ENCODE peak calls at places on chromosomes 6 and 20, in six cellular contexts. S, O, V, X, U and J are unnamed samples. For H3K4me1, the result is how much of the 10 kb centered on the place peaks cover.

GRCh38 chr6:149319413-149319812 is 1.9 kb downstream of the TAB2 start:
- DNase-seq in S (no peak), V (no peak), U (no peak), O (no peak), X (no peak), J (no peak)

GRCh38 chr20:4150095-4150492 is 134.7 kb upstream of the RNF24 start:
- DNase-seq in O (no peak), X (no peak), U (no peak), S (peak), V (peak), J (no peak)

GRCh38 chr20:10398834-10399369 is 35.1 kb downstream of the MKKS start:
- DNase-seq in O (no peak), X (no peak), V (no peak), S (no peak), U (no peak), J (no peak)

GRCh38 chr20:12575352-12576095 is 433.2 kb upstream of the SPTLC3 start:
- DNase-seq in O (no peak), U (peak), X (no peak), V (no peak), S (no peak), J (peak)

GRCh38 chr20:23451956-23452487 is 654 bp downstream of the CST11 start:
- DNase-seq in U (no peak), V (no peak), S (no peak), X (no peak), O (no peak), J (no peak)

GRCh38 chr20:50138479-50139393 is 14.8 kb downstream of the PEDS1 start:
- DNase-seq in S (no peak), V (no peak), X (no peak), O (peak), U (peak), J (no peak)

GRCh38 chr6:119922814-119923213 is 573.3 kb upstream of the MAN1A1 start:
- DNase-seq in V (no peak), S (no peak), U (no peak), O (no peak), X (no peak), J (no peak)

GRCh38 chr6:134908906-134909516 is 40.9 kb downstream of the ALDH8A1 start:
- DNase-seq in S (peak), U (no peak), O (peak), V (peak), X (no peak), J (no peak)

GRCh38 chr20:45051497-45052060 is 49.3 kb downstream of the KCNS1 start:
- DNase-seq in X (no peak), S (no peak), V (no peak), U (no peak), O (no peak), J (no peak)
- H3K27ac ChIP-seq in X (no peak), S (no peak), V (no peak), U (no peak), O (no peak), J (no peak)

DNA sequence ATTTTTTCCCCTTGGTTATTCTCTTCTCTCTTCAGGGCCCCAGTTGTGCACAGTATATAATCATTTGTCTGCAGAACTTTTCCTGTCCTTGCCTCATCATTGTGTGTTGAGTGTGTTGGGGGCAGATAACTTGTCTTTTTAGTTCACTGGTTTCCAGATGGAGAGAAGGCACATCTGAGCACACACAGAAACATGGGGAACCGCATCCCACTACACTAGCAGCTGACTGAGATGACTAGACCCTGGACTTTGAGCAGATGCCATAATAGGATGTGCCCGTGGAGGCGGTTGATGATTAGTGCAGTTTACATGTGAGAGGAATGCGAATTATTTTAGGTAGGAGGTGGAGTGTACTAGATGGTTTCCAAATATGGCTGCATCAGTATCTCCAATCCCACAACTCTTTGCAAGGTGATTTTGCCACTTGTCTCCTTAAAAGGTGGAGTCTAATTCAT is 26.5 kb upstream of the SH3BGRL2 start:
- DNase-seq in O (no peak), U (peak), V (no peak), S (peak), X (no peak), J (no peak)
- H3K4me1 ChIP-seq in O (under half), U (under half), V (under half), S (under half), X (under half), J (under half)

DNA sequence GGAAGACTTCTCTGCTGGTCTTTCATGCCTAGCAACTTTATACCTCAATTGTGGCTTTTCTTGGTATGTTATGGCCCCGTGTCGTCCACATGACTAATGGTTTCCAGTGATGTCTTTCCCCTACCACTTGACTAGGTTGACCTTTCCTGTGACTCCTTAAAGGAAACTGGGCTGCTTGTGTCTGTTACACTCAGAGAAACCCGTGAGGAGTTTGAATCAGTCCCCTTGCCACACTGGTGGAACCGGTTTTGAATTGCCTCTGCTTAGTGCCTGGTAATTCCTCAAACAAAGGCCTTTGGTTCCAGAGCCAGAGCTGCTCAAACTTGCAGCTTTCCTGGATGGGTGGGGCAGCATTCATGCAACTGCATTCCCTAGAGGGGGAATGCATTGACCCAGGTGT is 21.9 kb downstream of the ECT2L start:
- DNase-seq in X (no peak), U (peak), O (peak), S (peak), V (no peak), J (no peak)
- H3K27ac ChIP-seq in X (peak), U (no peak), O (peak), S (no peak), V (no peak), J (peak)

GRCh38 chr20:53841741-53842140 is 228.7 kb downstream of the BCAS1 start:
- DNase-seq in U (no peak), X (no peak), V (no peak), S (no peak), O (no peak), J (no peak)

GRCh38 chr20:53838311-53838873 is 232.0 kb downstream of the BCAS1 start:
- DNase-seq in U (peak), S (no peak), O (no peak), X (no peak), V (no peak), J (no peak)

GRCh38 chr20:53842301-53843099 is 227.9 kb downstream of the BCAS1 start:
- DNase-seq in U (no peak), V (no peak), X (no peak), O (no peak), S (no peak), J (no peak)

GRCh38 chr20:53839423-53840176 is 230.8 kb downstream of the BCAS1 start:
- DNase-seq in V (no peak), X (no peak), U (peak), S (no peak), O (peak), J (no peak)

DNA sequence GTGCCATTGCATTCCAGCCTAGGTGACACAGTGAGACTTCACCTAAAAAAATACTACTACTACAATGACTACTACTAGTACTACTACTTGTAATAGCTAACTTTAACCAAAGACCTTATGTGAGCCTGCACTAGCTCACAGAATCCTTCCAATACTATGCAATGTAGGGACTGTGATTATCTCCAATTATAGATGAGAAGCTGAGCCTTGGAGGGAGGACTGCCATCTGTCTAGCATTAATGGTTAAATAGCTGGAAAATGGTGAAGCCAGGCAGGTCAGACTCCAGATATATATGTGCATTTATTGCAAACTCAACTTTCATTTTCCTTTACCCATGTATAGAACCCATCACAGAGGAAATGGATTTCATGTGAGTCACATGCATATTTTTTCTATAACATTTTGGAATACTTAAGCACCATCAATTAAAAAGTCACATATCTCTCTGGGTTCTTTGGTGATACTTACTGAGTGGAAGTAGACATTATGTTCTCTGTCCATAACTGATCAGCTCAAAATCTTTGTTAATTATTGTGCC is 229.9 kb downstream of the BCAS1 start:
- DNase-seq in O (no peak), S (peak), U (no peak), X (no peak), V (no peak), J (no peak)
- H3K4me1 ChIP-seq in O (under half), S (under half), U (under half), X (under half), V (under half), J (under half)

GRCh38 chr6:109893606-109894005 is 84.5 kb upstream of the GPR6 start:
- DNase-seq in X (no peak), V (no peak), S (no peak), O (no peak), U (no peak), J (no peak)
- H3K27ac ChIP-seq in X (no peak), V (no peak), S (no peak), O (peak), U (no peak), J (peak)

DNA sequence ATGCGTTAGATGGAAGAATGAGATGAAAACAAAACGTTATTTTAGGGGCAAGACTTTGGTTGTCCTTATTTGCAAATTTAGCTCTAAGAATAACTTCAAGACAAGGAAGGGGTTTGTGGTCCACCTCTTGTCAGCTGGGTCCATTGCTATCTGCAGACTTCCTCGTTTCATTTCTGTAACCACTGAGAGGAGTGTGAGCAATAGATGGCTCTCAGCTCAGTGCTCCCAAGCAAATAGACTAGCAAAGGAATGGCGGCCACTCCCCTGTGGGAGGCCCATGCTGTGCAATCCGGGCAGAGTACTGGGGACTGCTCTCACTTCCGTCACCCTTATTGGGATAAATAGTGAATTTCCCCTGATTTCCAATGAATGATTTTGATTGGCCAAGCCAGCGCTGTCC is 176.6 kb downstream of the ZDHHC14 start:
- DNase-seq in V (no peak), X (no peak), U (peak), O (no peak), S (no peak), J (no peak)
- H3K4me1 ChIP-seq in V (under half), X (under half), U (under half), O (under half), S (under half), J (under half)

GRCh38 chr6:165697171-165697570 is 34.1 kb upstream of the PDE10A start:
- DNase-seq in X (no peak), V (no peak), O (no peak), S (no peak), U (no peak), J (no peak)
- H3K27ac ChIP-seq in X (no peak), V (no peak), O (no peak), S (no peak), U (no peak), J (no peak)